ENCODE peak calls at places on chromosomes 16 and 17, in ten cellular contexts. K is frontal cortex; E is pancreas; W is NCI-H748 treated with DMSO at 0.1 percent for 48 hours; S is germinal center; C is AG09319; U is EL; H is activated CD4-positive, alpha-beta T cell treated with anti-CD3 and anti-CD28 coated beads, Interleukin-2, amount 50 U/mL, for 1 hour; J is caudate nucleus; B is T-cell. V is an unnamed sample.

GRCh38 chr17:75799402-75799801 is 14.8 kb downstream of the UNK start:
- DNase-seq in W (no peak), B (no peak), J (no peak), C (no peak), E (no peak), K (no peak), S (no peak), U (no peak), H (no peak), V (no peak)

GRCh38 chr17:81436294-81436849 is 41.1 kb downstream of the BAHCC1 start:
- DNase-seq in C (no peak), K (no peak), W (no peak), J (no peak), U (no peak), B (no peak), S (no peak), E (no peak), H (no peak), V (no peak)

GRCh38 chr17:20944014-20944905 is 98.6 kb downstream of the USP22 start:
- DNase-seq in J (no peak), K (no peak), S (peak; percentile 36), B (peak; percentile 10), E (peak; percentile 94), W (peak; percentile 62), H (peak; percentile 16), C (no peak), U (no peak), V (no peak)

GRCh38 chr17:46759141-46759540 is 59.4 kb downstream of the WNT3 start:
- DNase-seq in E (no peak), C (no peak), J (no peak), B (no peak), S (no peak), W (no peak), K (no peak), H (no peak), U (no peak), V (no peak)

GRCh38 chr17:50778471-50778870 is 11.2 kb upstream of the ANKRD40CL start:
- DNase-seq in C (no peak), W (no peak), U (no peak), K (no peak), E (no peak), J (no peak), S (no peak), B (no peak), H (no peak), V (no peak)

GRCh38 chr17:69869667-69870066 is 205.4 kb upstream of the KCNJ16 start:
- DNase-seq in U (no peak), W (no peak), C (no peak), K (no peak), H (no peak), B (no peak), J (no peak), E (no peak), S (no peak), V (no peak)

GRCh38 chr16:29990033-29990432 is 5.4 kb downstream of the HIRIP3 start:
- DNase-seq in E (no peak), H (no peak), W (no peak), U (no peak), C (no peak), B (no peak), S (no peak), J (no peak), K (no peak), V (no peak)

GRCh38 chr16:19694989-19695388 is 23.0 kb downstream of the KNOP1 start:
- DNase-seq in C (no peak), H (no peak), S (no peak), J (no peak), K (no peak), E (no peak), W (no peak), B (no peak), U (no peak), V (no peak)

GRCh38 chr17:64411999-64412771 is 21.5 kb upstream of the PECAM1 start:
- DNase-seq in K (peak; percentile 56), B (no peak), H (no peak), U (no peak), S (peak; percentile 72), C (no peak), W (peak; percentile 9), E (no peak), J (peak; percentile 60), V (peak; percentile 86)

GRCh38 chr16:8996891-8997290 is 33.2 kb upstream of the USP7 start:
- DNase-seq in H (no peak), W (no peak), J (peak; percentile 37), E (no peak), C (no peak), S (no peak), B (no peak), K (no peak), U (no peak), V (no peak)

GRCh38 chr17:6927290-6927844 is 68.5 kb upstream of the ALOX12 start:
- DNase-seq in J (no peak), W (no peak), U (peak; percentile 55), S (no peak), K (no peak), E (no peak), C (peak; percentile 55), B (no peak), H (no peak), V (no peak)

GRCh38 chr17:27327871-27328270 is 34.0 kb downstream of the WSB1 start:
- DNase-seq in C (no peak), J (no peak), K (no peak), H (no peak), S (no peak), B (no peak), E (no peak), W (no peak), U (no peak), V (no peak)

GRCh38 chr17:14859521-14859920 is 405.6 kb downstream of the PMP22 start:
- DNase-seq in U (peak; percentile 79), E (no peak), W (no peak), K (no peak), C (no peak), S (no peak), J (no peak), B (no peak), H (no peak), V (no peak)

GRCh38 chr17:77332981-77333685 is 192.4 kb downstream of the SEC14L1 start:
- DNase-seq in J (no peak), U (peak; percentile 94), W (no peak), H (no peak), E (no peak), S (no peak), B (no peak), C (peak; percentile 90), K (no peak), V (no peak)

GRCh38 chr17:31389673-31390381 is 1.6 kb upstream of the RAB11FIP4 start:
- DNase-seq in J (no peak), E (no peak), C (no peak), H (no peak), K (no peak), S (no peak), U (no peak), W (no peak), B (no peak), V (no peak)

GRCh38 chr17:73474370-73474988 is 162.7 kb upstream of the CDC42EP4 start:
- DNase-seq in C (no peak), B (no peak), J (no peak), K (peak; percentile 36), U (peak; percentile 21), W (no peak), H (peak; percentile 3), E (peak; percentile 89), S (no peak), V (no peak)

GRCh38 chr16:66324785-66325184 is 41.7 kb upstream of the CDH5 start:
- DNase-seq in E (no peak), W (no peak), C (no peak), B (no peak), H (no peak), S (no peak), K (peak; percentile 49), J (peak; percentile 67), U (peak; percentile 21), V (peak; percentile 81)

GRCh38 chr17:78438694-78439325 is 60.4 kb downstream of the PGS1 start:
- DNase-seq in S (no peak), U (no peak), B (no peak), H (no peak), E (no peak), C (no peak), W (no peak), K (no peak), J (no peak), V (no peak)

GRCh38 chr16:48053346-48053745 is 102.4 kb downstream of the ABCC12 start:
- DNase-seq in S (no peak), B (no peak), E (no peak), C (no peak), H (no peak), W (no peak), J (no peak), U (peak; percentile 89), K (no peak), V (no peak)

GRCh38 chr17:75753514-75754377 is 11.2 kb downstream of the GALK1 start:
- DNase-seq in U (peak; percentile 81), K (peak; percentile 93), B (peak; percentile 57), H (peak; percentile 63), S (peak; percentile 85), W (no peak), E (peak; percentile 85), C (no peak), J (peak; percentile 64), V (peak; percentile 81)

GRCh38 chr17:41417576-41418015 is 6.8 kb downstream of the KRT37 start:
- DNase-seq in U (no peak), K (no peak), W (no peak), B (no peak), J (no peak), H (no peak), C (no peak), E (no peak), S (peak; percentile 45), V (no peak)

GRCh38 chr16:83901101-83901500 is 2.2 kb downstream of the MLYCD start:
- DNase-seq in W (no peak), B (no peak), E (no peak), U (peak; percentile 53), H (no peak), S (no peak), J (no peak), K (no peak), C (no peak), V (no peak)

GRCh38 chr17:72700226-72700625 is 392.3 kb downstream of the SLC39A11 start:
- DNase-seq in B (no peak), J (no peak), C (no peak), S (no peak), W (no peak), U (no peak), K (no peak), H (no peak), E (no peak), V (no peak)

GRCh38 chr17:75909812-75910274 is 5.2 kb upstream of the MRPL38 start:
- DNase-seq in J (no peak), E (peak; percentile 38), W (peak; percentile 8), U (no peak), C (no peak), K (no peak), S (no peak), B (no peak), H (no peak), V (no peak)